ENCODE peak calls at places on chromosomes 3 and 15, in nine cellular contexts. One of them, this sample, is unnamed.

GRCh38 chr3:186487819-186488218 is 56.4 kb downstream of the CRYGS start:
- DNase-seq in suprapubic skin: no peak
- DNase-seq in upper lobe of left lung: no peak
- DNase-seq in transverse colon: no peak
- DNase-seq in spleen: no peak
- DNase-seq in breast epithelium: no peak
- DNase-seq in HL-60: no peak
- DNase-seq in GM12891: no peak
- DNase-seq in esophagus muscularis mucosa: no peak
- DNase-seq in this sample: no peak

GRCh38 chr15:90351479-90352108 is 490 bp upstream of the ZNF774 start:
- DNase-seq in suprapubic skin: no peak
- DNase-seq in upper lobe of left lung: no peak
- DNase-seq in transverse colon: no peak
- DNase-seq in spleen: peak; percentile 83
- DNase-seq in breast epithelium: no peak
- DNase-seq in HL-60: no peak
- DNase-seq in GM12891: no peak
- DNase-seq in esophagus muscularis mucosa: no peak
- DNase-seq in this sample: no peak

GRCh38 chr3:41198526-41198925 is 779 bp upstream of the CTNNB1 start:
- DNase-seq in suprapubic skin: peak; percentile 82
- DNase-seq in upper lobe of left lung: peak; percentile 55
- DNase-seq in transverse colon: peak; percentile 42
- DNase-seq in spleen: no peak
- DNase-seq in breast epithelium: peak; percentile 40
- DNase-seq in HL-60: no peak
- DNase-seq in GM12891: no peak
- DNase-seq in esophagus muscularis mucosa: no peak
- DNase-seq in this sample: peak; percentile 75

GRCh38 chr15:77992356-77993222 is 84.9 kb downstream of the TBC1D2B start:
- DNase-seq in suprapubic skin: no peak
- DNase-seq in upper lobe of left lung: no peak
- DNase-seq in transverse colon: no peak
- DNase-seq in spleen: peak; percentile 72
- DNase-seq in breast epithelium: no peak
- DNase-seq in HL-60: no peak
- DNase-seq in GM12891: no peak
- DNase-seq in esophagus muscularis mucosa: no peak
- DNase-seq in this sample: peak; percentile 68

GRCh38 chr15:82040862-82041261 is 5.0 kb downstream of the MEX3B start:
- DNase-seq in suprapubic skin: no peak
- DNase-seq in upper lobe of left lung: no peak
- DNase-seq in transverse colon: no peak
- DNase-seq in spleen: no peak
- DNase-seq in breast epithelium: no peak
- DNase-seq in HL-60: peak; percentile 8
- DNase-seq in GM12891: no peak
- DNase-seq in esophagus muscularis mucosa: no peak
- DNase-seq in this sample: no peak

GRCh38 chr3:165192610-165193192 is 3.5 kb downstream of the SLITRK3 start:
- DNase-seq in suprapubic skin: no peak
- DNase-seq in upper lobe of left lung: no peak
- DNase-seq in transverse colon: no peak
- DNase-seq in spleen: no peak
- DNase-seq in breast epithelium: no peak
- DNase-seq in HL-60: no peak
- DNase-seq in GM12891: no peak
- DNase-seq in esophagus muscularis mucosa: no peak
- DNase-seq in this sample: no peak

GRCh38 chr3:107598926-107599754 is 76.4 kb downstream of the BBX start:
- DNase-seq in suprapubic skin: no peak
- DNase-seq in upper lobe of left lung: peak; percentile 53
- DNase-seq in transverse colon: peak; percentile 62
- DNase-seq in spleen: peak; percentile 86
- DNase-seq in breast epithelium: no peak
- DNase-seq in HL-60: peak; percentile 76
- DNase-seq in GM12891: no peak
- DNase-seq in esophagus muscularis mucosa: no peak
- DNase-seq in this sample: peak; percentile 70

GRCh38 chr3:141708367-141708766 is 29.7 kb upstream of the RNF7 start:
- DNase-seq in suprapubic skin: no peak
- DNase-seq in upper lobe of left lung: peak; percentile 35
- DNase-seq in transverse colon: no peak
- DNase-seq in spleen: no peak
- DNase-seq in breast epithelium: no peak
- DNase-seq in HL-60: peak; percentile 81
- DNase-seq in GM12891: no peak
- DNase-seq in esophagus muscularis mucosa: no peak
- DNase-seq in this sample: no peak

GRCh38 chr3:38115645-38116427 is 21.1 kb downstream of the ACAA1 start:
- DNase-seq in suprapubic skin: peak; percentile 62
- DNase-seq in upper lobe of left lung: peak; percentile 14
- DNase-seq in transverse colon: no peak
- DNase-seq in spleen: no peak
- DNase-seq in breast epithelium: no peak
- DNase-seq in HL-60: no peak
- DNase-seq in GM12891: no peak
- DNase-seq in esophagus muscularis mucosa: no peak
- DNase-seq in this sample: peak; percentile 41

GRCh38 chr3:111311709-111312235 is 230.2 kb upstream of the CD96 start:
- DNase-seq in suprapubic skin: no peak
- DNase-seq in upper lobe of left lung: no peak
- DNase-seq in transverse colon: no peak
- DNase-seq in spleen: no peak
- DNase-seq in breast epithelium: no peak
- DNase-seq in HL-60: no peak
- DNase-seq in GM12891: no peak
- DNase-seq in esophagus muscularis mucosa: no peak
- DNase-seq in this sample: no peak

GRCh38 chr3:52150860-52151259 is 3.4 kb downstream of the POC1A start:
- DNase-seq in suprapubic skin: no peak
- DNase-seq in upper lobe of left lung: no peak
- DNase-seq in transverse colon: no peak
- DNase-seq in spleen: peak; percentile 32
- DNase-seq in breast epithelium: no peak
- DNase-seq in HL-60: no peak
- DNase-seq in GM12891: no peak
- DNase-seq in esophagus muscularis mucosa: no peak
- DNase-seq in this sample: no peak

GRCh38 chr3:52159503-52159902 is 5.3 kb upstream of the POC1A start:
- DNase-seq in suprapubic skin: no peak
- DNase-seq in upper lobe of left lung: no peak
- DNase-seq in transverse colon: no peak
- DNase-seq in spleen: no peak
- DNase-seq in breast epithelium: no peak
- DNase-seq in HL-60: no peak
- DNase-seq in GM12891: no peak
- DNase-seq in esophagus muscularis mucosa: no peak
- DNase-seq in this sample: no peak

GRCh38 chr3:52153389-52154096 is 680 bp downstream of the POC1A start:
- DNase-seq in suprapubic skin: no peak
- DNase-seq in upper lobe of left lung: no peak
- DNase-seq in transverse colon: peak; percentile 59
- DNase-seq in spleen: peak; percentile 84
- DNase-seq in breast epithelium: no peak
- DNase-seq in HL-60: peak; percentile 42
- DNase-seq in GM12891: no peak
- DNase-seq in esophagus muscularis mucosa: no peak
- DNase-seq in this sample: no peak

GRCh38 chr3:52154135-52155094 is at the start of gene POC1A:
- DNase-seq in suprapubic skin: peak; percentile 99
- DNase-seq in upper lobe of left lung: peak; percentile 97
- DNase-seq in transverse colon: peak; percentile 97
- DNase-seq in spleen: peak; percentile 97
- DNase-seq in breast epithelium: peak; percentile 96
- DNase-seq in HL-60: peak; percentile 99
- DNase-seq in GM12891: peak; percentile 84
- DNase-seq in esophagus muscularis mucosa: peak; percentile 100
- DNase-seq in this sample: peak; percentile 99

GRCh38 chr3:52155912-52156311 is 1.7 kb upstream of the POC1A start:
- DNase-seq in suprapubic skin: no peak
- DNase-seq in upper lobe of left lung: no peak
- DNase-seq in transverse colon: no peak
- DNase-seq in spleen: no peak
- DNase-seq in breast epithelium: no peak
- DNase-seq in HL-60: no peak
- DNase-seq in GM12891: no peak
- DNase-seq in esophagus muscularis mucosa: no peak
- DNase-seq in this sample: peak; percentile 15
- TF ChIP-seq POLR2AphosphoS5 in suprapubic skin: no peak
- TF ChIP-seq POLR2AphosphoS5 in upper lobe of left lung: no peak
- TF ChIP-seq POLR2AphosphoS5 in transverse colon: no peak
- TF ChIP-seq POLR2AphosphoS5 in spleen: no peak
- TF ChIP-seq POLR2AphosphoS5 in breast epithelium: no peak
- TF ChIP-seq POLR2AphosphoS5 in HL-60: no peak
- TF ChIP-seq POLR2AphosphoS5 in GM12891: no peak
- TF ChIP-seq POLR2AphosphoS5 in esophagus muscularis mucosa: no peak
- TF ChIP-seq POLR2AphosphoS5 in this sample: no peak

GRCh38 chr3:29880809-29881208 is 599.9 kb downstream of the RBMS3 start:
- DNase-seq in suprapubic skin: no peak
- DNase-seq in upper lobe of left lung: no peak
- DNase-seq in transverse colon: no peak
- DNase-seq in spleen: no peak
- DNase-seq in breast epithelium: no peak
- DNase-seq in HL-60: no peak
- DNase-seq in GM12891: no peak
- DNase-seq in esophagus muscularis mucosa: no peak
- DNase-seq in this sample: no peak
- TF ChIP-seq POLR2AphosphoS5 in suprapubic skin: no peak
- TF ChIP-seq POLR2AphosphoS5 in upper lobe of left lung: no peak
- TF ChIP-seq POLR2AphosphoS5 in transverse colon: no peak
- TF ChIP-seq POLR2AphosphoS5 in spleen: no peak
- TF ChIP-seq POLR2AphosphoS5 in breast epithelium: no peak
- TF ChIP-seq POLR2AphosphoS5 in HL-60: no peak
- TF ChIP-seq POLR2AphosphoS5 in GM12891: no peak
- TF ChIP-seq POLR2AphosphoS5 in esophagus muscularis mucosa: no peak
- TF ChIP-seq POLR2AphosphoS5 in this sample: no peak

DNA sequence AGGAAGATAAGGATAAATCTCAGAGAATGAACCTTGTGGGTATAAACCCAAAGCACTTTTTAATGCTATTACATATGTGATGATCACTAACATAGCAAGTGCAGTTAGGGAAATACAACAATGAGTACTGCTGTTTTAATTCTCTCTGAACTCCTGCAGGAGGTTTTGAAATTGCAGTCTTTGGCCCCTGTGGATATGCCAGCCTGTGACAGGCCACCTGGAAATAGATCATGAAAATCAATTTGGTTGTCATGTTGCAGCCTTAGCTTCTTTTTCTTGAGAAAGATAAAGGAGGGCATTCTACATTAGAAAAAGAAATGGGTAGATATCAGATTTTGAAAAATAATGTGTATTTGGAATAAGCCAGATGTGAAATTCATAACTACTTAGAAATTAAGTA is 103.6 kb downstream of the RSRC1 start:
- DNase-seq in suprapubic skin: no peak
- DNase-seq in upper lobe of left lung: no peak
- DNase-seq in transverse colon: no peak
- DNase-seq in spleen: no peak
- DNase-seq in breast epithelium: no peak
- DNase-seq in HL-60: no peak
- DNase-seq in GM12891: no peak
- DNase-seq in esophagus muscularis mucosa: no peak
- DNase-seq in this sample: no peak
- TF ChIP-seq POLR2AphosphoS5 in suprapubic skin: no peak
- TF ChIP-seq POLR2AphosphoS5 in upper lobe of left lung: no peak
- TF ChIP-seq POLR2AphosphoS5 in transverse colon: no peak
- TF ChIP-seq POLR2AphosphoS5 in spleen: no peak
- TF ChIP-seq POLR2AphosphoS5 in breast epithelium: no peak
- TF ChIP-seq POLR2AphosphoS5 in HL-60: no peak
- TF ChIP-seq POLR2AphosphoS5 in GM12891: no peak
- TF ChIP-seq POLR2AphosphoS5 in esophagus muscularis mucosa: no peak
- TF ChIP-seq POLR2AphosphoS5 in this sample: no peak

GRCh38 chr15:74816624-74817369 is 4.2 kb downstream of the LMAN1L start:
- DNase-seq in suprapubic skin: no peak
- DNase-seq in upper lobe of left lung: no peak
- DNase-seq in transverse colon: peak; percentile 54
- DNase-seq in spleen: no peak
- DNase-seq in breast epithelium: no peak
- DNase-seq in HL-60: no peak
- DNase-seq in GM12891: no peak
- DNase-seq in esophagus muscularis mucosa: no peak
- DNase-seq in this sample: no peak

GRCh38 chr15:74817370-74817737 is 4.7 kb downstream of the LMAN1L start:
- DNase-seq in suprapubic skin: no peak
- DNase-seq in upper lobe of left lung: no peak
- DNase-seq in transverse colon: peak; percentile 66
- DNase-seq in spleen: no peak
- DNase-seq in breast epithelium: peak; percentile 59
- DNase-seq in HL-60: peak; percentile 56
- DNase-seq in GM12891: no peak
- DNase-seq in esophagus muscularis mucosa: no peak
- DNase-seq in this sample: no peak

GRCh38 chr15:74815961-74816360 is 3.3 kb downstream of the LMAN1L start:
- DNase-seq in suprapubic skin: no peak
- DNase-seq in upper lobe of left lung: no peak
- DNase-seq in transverse colon: no peak
- DNase-seq in spleen: no peak
- DNase-seq in breast epithelium: no peak
- DNase-seq in HL-60: no peak
- DNase-seq in GM12891: no peak
- DNase-seq in esophagus muscularis mucosa: no peak
- DNase-seq in this sample: no peak

GRCh38 chr15:74812533-74812932 is at the start of gene LMAN1L:
- DNase-seq in suprapubic skin: no peak
- DNase-seq in upper lobe of left lung: no peak
- DNase-seq in transverse colon: no peak
- DNase-seq in spleen: no peak
- DNase-seq in breast epithelium: no peak
- DNase-seq in HL-60: no peak
- DNase-seq in GM12891: no peak
- DNase-seq in esophagus muscularis mucosa: no peak
- DNase-seq in this sample: no peak

DNA sequence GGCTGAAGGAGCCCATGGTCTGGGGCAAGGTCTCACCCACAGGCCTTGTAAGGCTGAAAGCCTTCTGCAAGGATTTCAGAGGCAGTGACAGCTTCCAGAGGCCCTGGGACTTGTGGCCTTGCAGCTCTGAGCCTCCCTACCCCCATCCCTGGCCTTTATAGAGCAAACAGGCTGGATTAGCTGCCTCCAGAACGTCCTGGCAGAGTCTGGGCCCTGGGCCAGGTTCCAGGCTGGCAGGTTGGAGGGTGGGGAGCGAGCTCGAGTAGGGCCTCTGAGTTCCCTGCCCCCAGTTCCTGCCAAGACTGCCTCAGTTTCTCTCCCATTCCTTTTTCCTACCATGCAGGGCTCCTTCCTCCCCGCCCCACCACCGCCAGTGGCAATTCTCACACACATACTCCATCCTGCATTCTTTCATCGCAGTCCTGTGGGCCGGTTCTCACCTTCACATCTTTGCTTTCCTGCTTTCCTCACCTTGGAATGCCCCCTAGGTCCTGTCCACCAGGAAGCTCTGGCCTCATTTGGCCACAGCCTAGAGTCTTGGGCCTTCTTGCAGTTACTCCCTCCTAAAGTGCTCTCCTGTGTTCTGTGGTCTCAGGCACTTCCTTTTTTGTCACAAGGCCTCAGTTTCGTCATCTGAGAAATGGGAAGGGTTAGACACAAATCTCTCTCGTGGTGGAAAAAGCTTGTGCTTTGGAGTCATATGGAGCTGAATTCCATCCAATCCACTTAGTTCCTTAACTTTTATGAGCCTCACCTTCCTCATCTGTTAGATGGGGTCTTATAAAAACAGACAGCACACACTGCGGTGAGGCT is 2.7 kb downstream of the LMAN1L start:
- DNase-seq in suprapubic skin: no peak
- DNase-seq in upper lobe of left lung: no peak
- DNase-seq in transverse colon: peak; percentile 82
- DNase-seq in spleen: no peak
- DNase-seq in breast epithelium: peak; percentile 42
- DNase-seq in HL-60: no peak
- DNase-seq in GM12891: no peak
- DNase-seq in esophagus muscularis mucosa: no peak
- DNase-seq in this sample: no peak
- TF ChIP-seq POLR2AphosphoS5 in suprapubic skin: no peak
- TF ChIP-seq POLR2AphosphoS5 in upper lobe of left lung: no peak
- TF ChIP-seq POLR2AphosphoS5 in transverse colon: no peak
- TF ChIP-seq POLR2AphosphoS5 in spleen: no peak
- TF ChIP-seq POLR2AphosphoS5 in breast epithelium: no peak
- TF ChIP-seq POLR2AphosphoS5 in HL-60: no peak
- TF ChIP-seq POLR2AphosphoS5 in GM12891: no peak
- TF ChIP-seq POLR2AphosphoS5 in esophagus muscularis mucosa: peak; percentile 26
- TF ChIP-seq POLR2AphosphoS5 in this sample: no peak